ENCODE peak calls at places on chromosome 18, in four cellular contexts. P is fibroblast of the aortic adventitia, G is tibial artery, E is foreskin fibroblast. V is an unnamed sample.

GRCh38 chr18:78979058-78979680 is 449 bp upstream of the SALL3 start:
- DNase-seq in P (no peak), E (no peak), G (no peak), V (no peak)

GRCh38 chr18:62387257-62387656 is 62.1 kb downstream of the TNFRSF11A start:
- DNase-seq in G (no peak), E (no peak), P (no peak), V (no peak)

GRCh38 chr18:74108460-74108859 is 39.2 kb downstream of the FBXO15 start:
- DNase-seq in E (no peak), G (no peak), P (no peak), V (no peak)

GRCh38 chr18:9404565-9405060 is 70.0 kb downstream of the TWSG1 start:
- DNase-seq in G (no peak), P (no peak), E (no peak), V (no peak)

GRCh38 chr18:61950371-61950770 is 57.6 kb upstream of the RNF152 start:
- DNase-seq in G (no peak), P (no peak), E (no peak), V (no peak)

GRCh38 chr18:9814431-9814830 is 71.3 kb upstream of the TXNDC2 start:
- DNase-seq in E (peak), P (peak), G (no peak), V (no peak)

GRCh38 chr18:2846241-2846637 is 567 bp upstream of the EMILIN2 start:
- DNase-seq in G (no peak), E (no peak), P (peak), V (peak)

GRCh38 chr18:48129621-48130082 is 199.2 kb upstream of the SMAD2 start:
- DNase-seq in G (peak), P (no peak), E (no peak), V (no peak)

DNA sequence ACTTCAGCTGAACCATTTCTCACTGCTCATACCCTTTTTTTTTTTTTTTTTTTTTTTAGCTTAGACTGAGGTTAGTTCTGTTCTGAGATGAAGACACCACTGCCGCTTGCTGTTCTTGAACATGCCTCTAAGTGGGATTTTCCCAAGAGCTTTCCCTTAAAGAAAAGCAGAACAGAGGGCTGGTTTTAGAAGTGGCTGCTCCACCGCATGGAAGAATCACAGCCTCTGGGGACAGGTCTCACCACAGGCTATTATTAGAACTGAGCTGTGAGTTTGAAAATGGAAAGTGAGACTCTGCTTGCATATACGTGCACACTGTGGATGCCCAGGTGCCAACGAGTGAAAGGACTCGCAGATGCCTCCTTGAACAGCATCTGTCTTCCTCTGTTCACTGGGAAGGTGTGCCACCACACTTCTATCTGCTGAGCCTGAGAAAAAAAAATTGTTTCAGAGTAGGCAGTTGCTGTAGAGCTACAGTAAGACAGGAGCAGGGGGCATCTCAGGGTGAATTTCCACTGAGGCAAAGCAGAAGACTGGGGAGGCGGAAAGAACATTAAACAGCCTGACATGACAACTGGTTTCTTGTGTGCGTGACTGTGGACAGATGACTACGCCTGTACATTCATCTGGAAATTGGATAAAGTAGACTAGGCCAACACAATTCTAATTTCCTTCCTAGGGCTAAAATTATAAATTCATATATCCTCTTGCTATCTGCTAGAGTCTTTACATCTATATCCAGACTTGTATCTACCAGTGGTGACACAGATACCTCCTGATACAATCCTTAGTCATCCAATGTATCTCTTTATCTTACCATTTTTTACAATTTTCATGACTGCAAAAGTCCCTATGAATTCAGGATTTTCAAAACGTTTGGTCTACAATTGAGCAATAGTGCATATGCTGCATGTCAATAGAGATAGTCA is 1045.7 kb upstream of the CELF4 start:
- DNase-seq in P (no peak), G (no peak), E (no peak), V (no peak)
- H3K4me3 ChIP-seq in P (no peak), G (no peak), E (no peak), V (no peak)

GRCh38 chr18:76618721-76619120 is 123.7 kb upstream of the ZNF516 start:
- DNase-seq in G (no peak), P (no peak), E (no peak), V (no peak)

GRCh38 chr18:76621184-76621583 is 126.1 kb upstream of the ZNF516 start:
- DNase-seq in E (no peak), G (no peak), P (peak), V (no peak)

GRCh38 chr18:76620326-76620813 is 125.3 kb upstream of the ZNF516 start:
- DNase-seq in P (peak), G (peak), E (peak), V (no peak)

GRCh38 chr18:76619342-76620315 is 124.6 kb upstream of the ZNF516 start:
- DNase-seq in G (peak), P (peak), E (peak), V (peak)

GRCh38 chr18:76621782-76622495 is 126.9 kb upstream of the ZNF516 start:
- DNase-seq in E (peak), P (peak), G (no peak), V (no peak)
- H3K4me3 ChIP-seq in E (peak), P (peak), G (no peak), V (no peak)

DNA sequence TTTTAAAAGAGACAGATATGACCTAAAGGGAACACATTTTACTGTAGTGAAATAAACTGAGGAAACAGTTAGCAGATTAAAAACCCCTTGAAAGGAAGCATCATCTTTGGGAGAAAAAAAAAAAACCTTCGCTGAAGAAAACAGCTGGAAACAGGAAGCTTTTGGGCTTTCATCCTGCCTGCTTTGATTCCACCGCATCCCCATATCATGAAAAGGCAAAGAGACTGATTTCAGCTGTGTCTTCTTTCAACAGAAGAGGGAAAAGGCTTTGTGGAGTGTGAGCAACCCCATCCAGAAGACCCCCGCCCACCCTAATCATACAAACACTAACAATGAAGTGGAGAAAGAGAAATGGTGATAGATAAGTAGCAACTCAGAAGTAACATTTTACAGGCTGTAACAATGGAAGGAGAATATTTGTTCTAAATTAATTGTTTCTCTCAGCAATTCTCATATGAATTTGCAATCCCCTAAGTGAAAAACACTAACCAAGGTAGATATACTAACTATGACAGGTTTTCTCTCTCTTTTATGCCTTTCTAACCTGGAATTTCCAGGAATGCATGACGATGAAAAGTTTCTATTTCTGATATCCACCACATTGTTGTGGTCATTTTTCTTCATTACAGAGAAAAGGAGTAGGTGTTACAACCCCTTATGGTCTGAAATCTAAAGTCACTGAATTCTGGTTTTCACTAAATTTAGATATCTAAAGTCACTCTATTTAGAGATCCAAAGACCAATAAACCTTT is 86.2 kb downstream of the TCF4 start:
- DNase-seq in G (no peak), E (no peak), P (no peak), V (peak)
- H3K4me3 ChIP-seq in G (no peak), E (no peak), P (no peak), V (no peak)

GRCh38 chr18:22302152-22302551 is 115.6 kb downstream of the CTAGE1 start:
- DNase-seq in G (no peak), P (no peak), E (no peak), V (no peak)
- H3K4me3 ChIP-seq in G (no peak), P (no peak), E (no peak), V (no peak)